ENCODE peak calls at places on chromosomes 5 and 9, in six cellular contexts. L is heart left ventricle, T is pancreas, S is mucosa of descending colon, M is psoas muscle, V is GM23338. J is an unnamed sample. For H3K36me3, the result is how much of the 10 kb centered on the place peaks cover.

GRCh38 chr9:99126312-99126711 is 21.4 kb downstream of the TGFBR1 start:
- DNase-seq in L (no peak), T (no peak), S (no peak), M (no peak), V (no peak), J (no peak)

GRCh38 chr9:20604561-20604960 is 17.7 kb downstream of the MLLT3 start:
- DNase-seq in L (no peak), T (no peak), S (no peak), M (no peak), V (no peak), J (no peak)

GRCh38 chr5:124741711-124742496 is 4.5 kb downstream of the ZNF608 start:
- DNase-seq in L (no peak), T (no peak), S (peak), M (no peak), V (peak), J (no peak)

GRCh38 chr5:67815455-67816391 is 399.8 kb upstream of the PIK3R1 start:
- DNase-seq in L (peak), T (no peak), S (no peak), M (no peak), V (no peak), J (peak)

GRCh38 chr5:150229571-150229970 is 39.7 kb downstream of the SLC6A7 start:
- DNase-seq in L (no peak), T (peak), S (no peak), M (no peak), V (no peak), J (no peak)

GRCh38 chr9:107733530-107733907 is 243.9 kb upstream of the KLF4 start:
- DNase-seq in L (peak), T (no peak), S (no peak), M (peak), V (no peak), J (peak)

GRCh38 chr9:114723926-114724325 is 41.9 kb upstream of the TEX48 start:
- DNase-seq in L (no peak), T (no peak), S (no peak), M (no peak), V (no peak), J (no peak)

GRCh38 chr5:8550921-8551320 is 682.0 kb downstream of the MTRR start:
- DNase-seq in L (no peak), T (no peak), S (no peak), M (no peak), V (no peak), J (no peak)

GRCh38 chr9:95091971-95092320 is 225.6 kb downstream of the FANCC start:
- DNase-seq in L (no peak), T (no peak), S (no peak), M (no peak), V (no peak), J (no peak)

GRCh38 chr9:15147471-15147870 is 159.5 kb downstream of the TTC39B start:
- DNase-seq in L (no peak), T (no peak), S (no peak), M (no peak), V (no peak), J (no peak)

GRCh38 chr9:135884328-135885035 is 22.9 kb downstream of the CAMSAP1 start:
- DNase-seq in L (no peak), T (no peak), S (no peak), M (no peak), V (no peak), J (no peak)

GRCh38 chr9:135882011-135882410 is 25.3 kb downstream of the CAMSAP1 start:
- DNase-seq in L (no peak), T (no peak), S (no peak), M (no peak), V (no peak), J (no peak)

GRCh38 chr9:135886147-135886981 is 21.0 kb downstream of the CAMSAP1 start:
- DNase-seq in L (no peak), T (no peak), S (no peak), M (no peak), V (no peak), J (no peak)

GRCh38 chr9:135885100-135885853 is 22.1 kb downstream of the CAMSAP1 start:
- DNase-seq in L (no peak), T (no peak), S (no peak), M (no peak), V (no peak), J (no peak)

GRCh38 chr9:135883410-135884089 is 23.8 kb downstream of the CAMSAP1 start:
- DNase-seq in L (no peak), T (no peak), S (no peak), M (no peak), V (no peak), J (no peak)
- H3K4me3 ChIP-seq in L (no peak), T (no peak), S (no peak), M (no peak), V (no peak), J (no peak)

DNA sequence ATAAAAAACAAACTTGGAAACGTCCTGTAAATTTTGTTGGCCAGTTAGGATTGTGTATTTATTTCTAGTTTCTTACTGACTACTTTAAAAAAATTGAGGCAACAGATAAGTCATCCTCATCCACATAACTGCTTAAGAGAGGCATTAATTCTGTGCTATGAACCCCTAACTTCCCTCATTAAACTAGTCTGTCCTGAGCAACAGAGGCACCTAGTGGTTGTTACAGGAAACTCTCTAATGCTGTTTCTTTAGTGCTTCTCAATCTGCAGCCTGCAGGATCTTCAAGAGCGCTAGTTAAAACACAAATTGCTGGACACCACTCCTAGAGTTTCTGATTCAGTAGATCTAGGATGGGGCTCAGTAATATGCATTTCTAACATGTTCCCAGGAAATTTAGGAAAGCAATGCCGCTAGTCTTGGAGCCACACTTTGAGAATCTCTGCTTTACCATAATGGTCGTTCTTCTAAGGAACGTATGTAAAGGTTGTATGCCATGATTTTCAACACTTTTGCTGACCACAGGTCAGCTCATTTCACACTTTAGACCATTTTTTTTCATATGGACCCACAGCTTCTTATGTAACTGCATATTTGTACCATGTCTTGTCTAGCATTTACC is 410.1 kb upstream of the SMARCA2 start:
- DNase-seq in L (no peak), T (no peak), S (peak), M (no peak), V (peak), J (no peak)
- TF ChIP-seq CTCF in L (peak), T (peak), S (no peak), M (peak), V (peak), J (peak)

GRCh38 chr9:19074836-19075235 is 25.6 kb downstream of the RRAGA start:
- DNase-seq in L (no peak), T (no peak), S (no peak), M (no peak), V (no peak), J (no peak)

DNA sequence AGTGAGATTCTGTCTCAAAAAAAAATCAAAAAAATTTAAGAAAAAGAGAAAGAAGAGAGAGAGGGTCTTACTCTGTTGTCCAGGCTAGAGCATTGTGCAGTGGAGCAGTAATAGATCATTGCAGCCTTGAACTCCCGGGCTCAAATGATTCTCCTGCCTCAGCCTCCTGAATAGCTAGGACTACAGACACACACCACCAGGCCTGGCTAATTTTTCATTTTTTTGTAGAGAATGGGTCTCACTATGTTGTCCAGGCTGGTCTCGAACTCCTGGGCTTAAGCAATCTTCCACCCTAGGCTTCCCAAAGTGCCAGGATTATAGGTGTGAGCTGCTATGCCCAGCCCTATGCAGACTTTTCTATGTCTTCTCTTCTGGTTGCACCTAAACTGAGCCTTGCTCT is 25.0 kb downstream of the RRAGA start:
- DNase-seq in L (no peak), T (no peak), S (no peak), M (no peak), V (no peak), J (no peak)
- H3K36me3 ChIP-seq in L (half or more), T (under half), S (under half), M (under half), V (half or more), J (under half)

DNA sequence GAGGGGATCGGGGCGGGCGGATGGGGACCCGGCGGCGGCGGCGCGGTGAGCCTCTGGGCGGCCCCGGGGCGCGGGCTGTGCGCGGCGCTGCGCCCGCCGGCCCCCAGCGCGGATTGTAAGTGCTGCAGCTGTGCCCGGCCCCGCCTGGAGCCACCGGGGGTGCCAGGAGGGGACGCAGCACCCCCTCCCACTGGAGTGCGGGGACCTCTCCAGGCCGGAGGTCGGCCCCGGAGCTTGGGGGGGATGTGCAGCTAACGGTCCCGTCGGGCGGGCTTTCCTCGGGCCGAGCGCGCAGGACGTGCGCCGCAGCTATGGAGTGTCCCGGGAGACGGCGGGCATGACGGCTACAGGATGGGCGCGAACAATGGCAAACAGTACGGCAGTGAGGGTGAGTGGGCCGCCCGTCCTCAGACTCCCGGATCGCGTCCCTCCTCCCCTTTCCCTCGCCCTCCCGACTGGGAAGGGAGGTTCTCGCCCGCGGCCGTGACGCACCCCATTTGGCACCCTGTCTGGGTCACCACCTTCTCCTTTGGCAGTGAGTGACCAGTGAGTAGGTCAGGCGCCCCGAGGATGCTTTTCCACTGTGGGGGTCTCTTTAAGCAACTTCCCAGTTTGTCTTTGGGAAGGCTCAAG is 462 bp downstream of the FBXL7 start:
- DNase-seq in L (peak), T (peak), S (peak), M (peak), V (peak), J (peak)
- H3K4me3 ChIP-seq in L (peak), T (peak), S (peak), M (peak), V (peak), J (peak)